ENCODE peak calls at places on chromosomes 7 and 10, in ten cellular contexts. V is stomach, C is H1, O is sigmoid colon, U is GM12878, G is upper lobe of left lung, S is HepG2, L is K562, X is esophagus muscularis mucosa, Q is SK-N-SH. Z is an unnamed sample.

GRCh38 chr10:48690791-48691660 is 6.4 kb downstream of the WDFY4 start:
- DNase-seq in U (no peak), O (no peak), V (no peak), L (no peak), Q (no peak), G (no peak), S (no peak), X (peak), C (peak), Z (no peak)

GRCh38 chr7:31819031-31819430 is 132.0 kb downstream of the PPP1R17 start:
- DNase-seq in U (no peak), O (no peak), Q (no peak), X (no peak), S (no peak), L (no peak), G (no peak), C (no peak), V (no peak), Z (no peak)

GRCh38 chr10:107383357-107383756 is 218.9 kb upstream of the SORCS1 start:
- DNase-seq in U (no peak), G (no peak), O (no peak), V (no peak), X (no peak), C (no peak), Q (no peak), S (no peak), L (no peak), Z (no peak)

GRCh38 chr7:157004050-157004838 is 6.2 kb downstream of the MNX1 start:
- DNase-seq in U (no peak), G (peak), X (no peak), O (no peak), L (no peak), C (no peak), S (no peak), Q (peak), V (no peak), Z (no peak)

GRCh38 chr10:16352146-16352545 is 84.7 kb upstream of the PTER start:
- DNase-seq in L (no peak), C (no peak), G (no peak), X (no peak), S (no peak), Q (no peak), O (no peak), V (no peak), U (no peak), Z (no peak)

GRCh38 chr10:5482016-5482415 is 17.4 kb downstream of the CALML5 start:
- DNase-seq in Q (no peak), C (no peak), U (no peak), S (no peak), L (no peak), O (peak), X (no peak), G (no peak), V (no peak), Z (no peak)

GRCh38 chr7:17521437-17521836 is 223.0 kb downstream of the AHR start:
- DNase-seq in Q (no peak), L (no peak), U (no peak), X (no peak), C (no peak), V (no peak), S (no peak), G (no peak), O (no peak), Z (no peak)

GRCh38 chr7:5377816-5378215 is 45.8 kb downstream of the TNRC18 start:
- DNase-seq in O (no peak), V (no peak), C (no peak), U (no peak), S (no peak), Q (no peak), X (no peak), G (no peak), L (no peak), Z (no peak)

GRCh38 chr7:169165-169853 is 23.1 kb upstream of the FAM20C start:
- DNase-seq in L (no peak), V (no peak), U (no peak), G (no peak), Q (no peak), S (no peak), O (peak), C (no peak), X (no peak), Z (no peak)

GRCh38 chr7:17716816-17717215 is 223.5 kb downstream of the SNX13 start:
- DNase-seq in V (no peak), U (no peak), G (no peak), O (no peak), S (no peak), C (no peak), Q (no peak), X (no peak), L (no peak), Z (no peak)

GRCh38 chr10:84355106-84355505 is 26.7 kb downstream of the CCSER2 start:
- DNase-seq in O (no peak), C (no peak), X (no peak), L (no peak), U (no peak), V (no peak), Q (no peak), S (no peak), G (no peak), Z (no peak)

GRCh38 chr10:49157229-49157628 is 23.4 kb upstream of the FAM170B start:
- DNase-seq in O (no peak), V (no peak), G (no peak), S (no peak), X (no peak), U (no peak), C (no peak), L (no peak), Q (no peak), Z (no peak)

GRCh38 chr10:123359539-123359938 is 205.3 kb downstream of the BUB3 start:
- DNase-seq in C (no peak), Q (no peak), O (no peak), V (no peak), L (no peak), S (no peak), X (no peak), U (peak), G (no peak), Z (no peak)

GRCh38 chr7:93563584-93563983 is 10.9 kb downstream of the CALCR start:
- DNase-seq in Q (no peak), L (no peak), U (no peak), X (no peak), C (no peak), S (no peak), V (no peak), O (no peak), G (no peak), Z (no peak)

GRCh38 chr10:125113661-125114388 is 46.5 kb downstream of the CTBP2 start:
- DNase-seq in L (peak), O (no peak), G (no peak), V (peak), C (no peak), S (no peak), X (no peak), Q (no peak), U (no peak), Z (no peak)

GRCh38 chr7:32580646-32581045 is 85.4 kb downstream of the AVL9 start:
- DNase-seq in U (no peak), C (no peak), Q (no peak), S (no peak), G (no peak), L (no peak), V (no peak), X (no peak), O (no peak), Z (no peak)

GRCh38 chr10:5107860-5108526 is 13.8 kb downstream of the AKR1C3 start:
- DNase-seq in C (no peak), V (no peak), G (no peak), S (no peak), U (no peak), Q (no peak), O (no peak), X (no peak), L (no peak), Z (no peak)

GRCh38 chr7:44224951-44225565 is 24.3 kb downstream of the YKT6 start:
- DNase-seq in X (no peak), L (no peak), Q (peak), O (no peak), V (no peak), C (no peak), G (peak), S (no peak), U (no peak), Z (no peak)

GRCh38 chr7:152711444-152711944 is 35.6 kb upstream of the XRCC2 start:
- DNase-seq in G (no peak), C (no peak), U (no peak), X (no peak), Q (no peak), O (no peak), V (no peak), L (no peak), S (no peak), Z (no peak)

GRCh38 chr10:26890956-26891355 is 30.2 kb upstream of the ABI1 start:
- DNase-seq in S (peak), X (peak), O (no peak), U (no peak), L (peak), Q (peak), C (peak), V (peak), G (no peak), Z (peak)

GRCh38 chr7:156043435-156044123 is 231.3 kb upstream of the SHH start:
- DNase-seq in O (no peak), U (no peak), G (no peak), C (no peak), S (no peak), L (no peak), V (no peak), Q (no peak), X (no peak), Z (no peak)

GRCh38 chr10:102399217-102400021 is 3.9 kb downstream of the NFKB2 start:
- DNase-seq in V (peak), X (peak), L (peak), S (peak), Q (peak), U (peak), O (peak), C (peak), G (peak), Z (peak)

GRCh38 chr10:87092861-87093460 is 1.7 kb downstream of the GLUD1 start:
- DNase-seq in C (peak), G (no peak), S (peak), X (no peak), L (peak), Q (no peak), O (no peak), V (no peak), U (peak), Z (peak)

GRCh38 chr10:82628373-82628772 is 753.4 kb downstream of the NRG3 start:
- DNase-seq in V (no peak), S (no peak), C (no peak), G (no peak), U (no peak), X (no peak), O (no peak), L (no peak), Q (no peak), Z (no peak)

GRCh38 chr10:99297033-99297432 is 32.1 kb upstream of the CNNM1 start:
- DNase-seq in X (peak), Q (peak), O (no peak), V (no peak), G (peak), L (no peak), C (no peak), S (peak), U (no peak), Z (no peak)

GRCh38 chr10:86659721-86660438 is 5.5 kb downstream of the OPN4 start:
- DNase-seq in X (no peak), V (no peak), G (peak), S (no peak), C (no peak), O (peak), Q (no peak), U (no peak), L (no peak), Z (no peak)

GRCh38 chr7:75624134-75624832 is 114.5 kb downstream of the HIP1 start:
- DNase-seq in C (no peak), X (no peak), L (peak), U (no peak), V (peak), Q (no peak), S (no peak), O (peak), G (no peak), Z (peak)

GRCh38 chr10:88288621-88289059 is 294.5 kb downstream of the RNLS start:
- DNase-seq in Q (peak), S (no peak), X (no peak), G (no peak), C (no peak), U (peak), V (no peak), L (no peak), O (no peak), Z (no peak)

GRCh38 chr10:11180228-11180627 is 162.6 kb downstream of the CELF2 start:
- DNase-seq in X (no peak), V (peak), S (no peak), C (no peak), O (no peak), G (no peak), U (no peak), Q (no peak), L (peak), Z (peak)

GRCh38 chr10:11177926-11178453 is 160.3 kb downstream of the CELF2 start:
- DNase-seq in X (no peak), S (no peak), C (no peak), L (peak), V (no peak), U (no peak), G (peak), Q (no peak), O (no peak), Z (peak)

GRCh38 chr10:11178606-11179221 is 161.0 kb downstream of the CELF2 start:
- DNase-seq in L (peak), O (no peak), C (no peak), S (no peak), G (no peak), U (peak), V (peak), Q (peak), X (no peak), Z (peak)

GRCh38 chr10:11181996-11182395 is 164.3 kb downstream of the CELF2 start:
- DNase-seq in Q (no peak), S (no peak), X (no peak), U (no peak), L (no peak), V (no peak), C (no peak), O (peak), G (no peak), Z (no peak)

DNA sequence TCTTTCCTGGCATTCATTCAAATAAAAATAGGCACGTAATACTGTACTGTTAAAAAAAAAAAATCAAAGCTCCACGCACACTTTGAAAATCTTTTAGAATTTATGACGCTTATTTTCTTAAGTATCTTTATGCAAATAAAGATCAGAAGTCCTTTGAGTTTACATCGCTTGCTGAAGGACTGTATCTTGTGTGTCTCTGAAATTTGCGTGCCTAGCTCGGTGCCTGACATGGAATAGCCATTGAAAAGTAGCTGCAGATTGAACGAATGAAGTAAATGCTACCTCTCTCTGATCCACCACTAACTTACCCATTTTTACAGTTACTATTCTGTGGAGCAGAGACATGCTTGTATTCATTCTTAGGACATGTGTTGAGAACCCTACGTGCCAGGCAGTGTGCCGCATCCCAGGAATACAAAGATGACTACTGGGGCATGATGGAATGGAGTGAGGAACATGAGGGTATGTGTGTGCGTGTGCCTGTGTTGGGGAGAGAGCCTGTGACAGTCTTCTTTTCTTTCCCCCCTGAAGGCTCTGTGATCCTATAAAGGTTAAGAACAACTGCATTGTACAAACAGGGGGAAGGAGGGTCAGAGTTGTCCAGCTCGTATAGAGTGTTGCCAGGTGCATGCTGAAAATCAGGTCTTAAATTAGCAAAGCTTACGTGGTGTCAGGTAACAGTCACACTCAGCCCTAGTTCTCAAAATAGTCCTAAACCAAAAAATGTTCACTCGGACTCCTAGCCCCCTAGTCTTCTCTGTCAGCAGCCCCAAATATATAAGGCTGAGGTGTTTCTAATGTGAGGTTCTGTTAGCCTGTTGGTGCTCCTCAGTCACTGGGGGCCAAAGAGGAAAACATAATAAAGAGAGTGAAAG is 161.8 kb downstream of the CELF2 start:
- DNase-seq in L (no peak), U (no peak), C (no peak), G (no peak), S (no peak), Q (no peak), V (no peak), X (no peak), O (no peak), Z (no peak)
- TF ChIP-seq POLR2AphosphoS5 in L (no peak), U (no peak), C (no peak), G (no peak), S (no peak), Q (no peak), V (no peak), X (no peak), O (no peak), Z (no peak)

DNA sequence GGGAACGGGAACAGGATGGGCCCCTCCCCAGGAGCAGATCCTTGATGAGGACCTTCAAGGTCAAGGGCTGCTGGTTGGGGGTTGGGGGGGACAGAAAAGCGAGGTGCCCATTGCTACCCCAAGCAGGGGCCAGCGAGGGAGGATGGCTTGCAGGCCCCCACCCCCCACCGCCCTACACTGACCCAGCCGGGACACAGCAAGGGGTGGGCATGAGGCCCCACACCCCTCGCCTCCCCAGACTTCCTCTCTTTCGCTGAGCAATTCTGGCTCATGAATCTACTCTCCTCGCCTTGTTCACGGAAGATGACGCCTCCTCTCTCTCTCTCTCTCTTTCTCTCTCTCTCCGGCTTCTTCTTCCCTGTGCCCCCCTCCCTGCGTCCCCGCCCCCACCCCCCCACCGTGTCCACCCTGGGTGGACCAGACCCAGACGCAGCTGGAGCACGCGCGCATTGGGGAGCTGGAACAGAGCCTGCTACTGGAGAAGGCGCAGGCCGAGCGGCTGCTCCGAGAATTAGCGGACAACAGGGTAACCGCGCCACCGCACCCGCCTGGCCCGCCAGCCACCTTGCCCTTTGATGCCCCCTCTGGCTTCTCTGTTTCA is 81.1 kb upstream of the GTF2IRD1 start:
- DNase-seq in C (peak), Q (no peak), L (no peak), V (no peak), X (no peak), S (no peak), U (no peak), G (peak), O (peak), Z (peak)
- H3K4me3 ChIP-seq in C (peak), Q (no peak), L (no peak), V (no peak), X (peak), S (no peak), U (no peak), G (peak), O (peak), Z (no peak)

GRCh38 chr7:45585628-45586027 is 11.5 kb downstream of the ADCY1 start:
- DNase-seq in S (no peak), O (peak), C (no peak), U (no peak), G (no peak), V (no peak), X (no peak), Q (no peak), L (no peak), Z (no peak)

GRCh38 chr7:45589061-45589460 is 14.9 kb downstream of the ADCY1 start:
- DNase-seq in V (peak), X (no peak), G (peak), S (no peak), O (peak), L (no peak), U (no peak), C (no peak), Q (no peak), Z (no peak)

GRCh38 chr7:45588466-45588865 is 14.3 kb downstream of the ADCY1 start:
- DNase-seq in X (no peak), L (no peak), C (no peak), Q (no peak), O (peak), S (no peak), U (no peak), V (no peak), G (no peak), Z (no peak)

GRCh38 chr7:45584261-45585210 is 10.4 kb downstream of the ADCY1 start:
- DNase-seq in G (no peak), X (no peak), C (no peak), U (no peak), L (no peak), V (no peak), Q (no peak), S (no peak), O (peak), Z (no peak)

GRCh38 chr7:45586748-45587520 is 12.8 kb downstream of the ADCY1 start:
- DNase-seq in S (no peak), X (no peak), G (no peak), Q (no peak), C (no peak), L (no peak), U (no peak), O (peak), V (no peak), Z (no peak)
- TF ChIP-seq EP300 in S (no peak), X (no peak), G (no peak), Q (no peak), C (no peak), L (no peak), U (no peak), O (no peak), V (no peak), Z (no peak)

GRCh38 chr10:80079312-80079613 is 798 bp downstream of the TMEM254 start:
- DNase-seq in V (no peak), G (no peak), Q (no peak), L (no peak), S (no peak), C (no peak), X (no peak), O (no peak), U (no peak), Z (no peak)

GRCh38 chr10:80077869-80078447 is 507 bp upstream of the TMEM254 start:
- DNase-seq in Q (no peak), O (no peak), S (no peak), X (no peak), U (no peak), L (no peak), G (no peak), C (no peak), V (no peak), Z (no peak)

GRCh38 chr10:80081026-80081425 is 2.6 kb downstream of the TMEM254 start:
- DNase-seq in G (no peak), X (no peak), S (no peak), C (no peak), O (no peak), L (no peak), V (no peak), Q (no peak), U (no peak), Z (no peak)

GRCh38 chr10:80075781-80076180 is 2.7 kb upstream of the TMEM254 start:
- DNase-seq in V (no peak), L (no peak), X (no peak), O (no peak), Q (no peak), C (no peak), G (no peak), U (no peak), S (no peak), Z (no peak)

DNA sequence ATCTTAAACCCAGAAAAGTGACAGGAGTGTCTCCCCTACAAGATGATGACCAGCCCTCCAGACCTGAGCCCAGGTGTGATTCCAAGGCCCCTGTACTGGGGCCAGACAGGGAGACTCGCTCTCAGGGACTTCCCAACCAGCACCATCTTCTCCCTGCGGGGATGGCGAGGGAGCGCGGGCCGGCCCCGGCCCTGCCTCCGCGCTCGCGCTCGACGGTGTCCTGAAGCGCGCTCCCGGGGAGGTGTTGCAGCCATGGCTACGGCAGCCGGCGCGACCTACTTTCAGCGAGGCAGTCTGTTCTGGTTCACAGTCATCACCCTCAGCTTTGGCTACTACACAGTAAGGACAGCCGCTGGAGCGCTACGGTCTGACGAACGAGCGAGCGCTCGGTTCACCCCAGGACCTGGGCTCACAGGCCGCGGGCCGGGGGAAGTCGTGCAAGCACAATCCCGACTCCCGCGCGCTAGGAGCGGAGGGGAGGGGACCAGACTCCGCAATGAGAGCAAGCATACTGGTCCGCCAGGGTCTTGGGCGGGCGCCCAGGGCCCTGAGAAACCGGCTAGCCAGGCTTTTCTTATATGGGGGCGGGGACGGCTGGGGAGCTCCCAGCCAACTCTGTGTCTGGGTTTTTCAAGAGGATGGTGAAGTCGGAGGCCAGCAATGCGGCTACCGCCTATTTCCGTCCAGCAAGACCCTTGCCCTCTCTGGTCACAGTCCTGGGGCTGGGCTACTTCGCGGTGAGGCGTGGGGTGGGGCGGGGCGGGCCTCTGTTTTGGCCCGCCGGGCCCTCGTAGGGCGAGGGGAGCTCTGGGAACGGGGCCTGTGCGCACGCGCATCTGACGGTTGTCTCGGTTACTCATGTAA is at the start of gene TMEM254:
- DNase-seq in O (peak), U (peak), G (peak), S (peak), C (peak), X (peak), L (peak), V (peak), Q (peak), Z (peak)
- TF ChIP-seq POLR2AphosphoS5 in O (peak), U (peak), G (peak), S (peak), C (peak), X (peak), L (no peak), V (peak), Q (peak), Z (peak)

Z was measured in transverse colon.